ENCODE peak calls at places on chromosomes 7 and 10, in five cellular contexts. E, O, Z, I and D are unnamed samples.

GRCh38 chr10:104209575-104210198 is 22.5 kb downstream of the CFAP43 start:
- DNase-seq in E (no peak), Z (peak; percentile 73), I (peak; percentile 39), O (peak; percentile 49), D (peak; percentile 17)

GRCh38 chr7:154425326-154425725 is 373.1 kb downstream of the DPP6 start:
- DNase-seq in O (no peak), I (no peak), Z (no peak), E (no peak), D (peak; percentile 38)

GRCh38 chr7:44320141-44320540 is 5.3 kb downstream of the CAMK2B start:
- DNase-seq in O (no peak), Z (no peak), I (peak; percentile 6), E (no peak), D (no peak)

GRCh38 chr7:843230-843629 is 11.0 kb downstream of the SUN1 start:
- DNase-seq in I (no peak), O (no peak), E (no peak), Z (no peak), D (no peak)

GRCh38 chr7:45606050-45606449 is 31.9 kb downstream of the ADCY1 start:
- DNase-seq in I (no peak), E (no peak), O (no peak), Z (no peak), D (no peak)

GRCh38 chr10:99851825-99852224 is 69.4 kb downstream of the ABCC2 start:
- DNase-seq in Z (no peak), I (no peak), O (no peak), E (no peak), D (no peak)

GRCh38 chr7:5420108-5420840 is 3.4 kb downstream of the TNRC18 start:
- DNase-seq in E (no peak), O (no peak), Z (no peak), I (no peak), D (no peak)

GRCh38 chr10:79434816-79435215 is 10.6 kb downstream of the ZCCHC24 start:
- DNase-seq in E (no peak), Z (peak; percentile 28), I (peak; percentile 86), O (no peak), D (no peak)

GRCh38 chr10:92244796-92245195 is 46.1 kb downstream of the CPEB3 start:
- DNase-seq in Z (no peak), E (no peak), O (no peak), I (no peak), D (no peak)

DNA sequence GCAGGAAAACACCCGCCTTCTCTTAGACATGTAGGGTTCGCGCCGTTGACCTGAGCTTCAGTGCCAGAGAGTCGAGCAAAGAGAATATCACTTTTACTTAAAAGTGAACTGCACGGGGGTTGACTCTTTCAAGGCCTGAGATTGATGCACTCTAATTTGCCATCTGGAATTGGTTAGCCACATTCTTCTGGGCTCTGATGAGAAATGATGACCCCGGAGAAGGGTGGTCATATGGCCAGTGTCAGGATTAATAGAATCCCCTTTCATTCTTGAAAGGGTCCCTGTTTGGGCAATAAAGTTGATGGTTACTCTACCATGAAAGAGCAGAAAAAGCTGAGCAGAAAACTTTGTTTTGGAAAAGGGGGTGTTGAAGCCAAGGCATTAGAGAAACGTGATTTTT is 31.2 kb downstream of the GRK5 start:
- DNase-seq in O (no peak), I (no peak), E (no peak), Z (no peak), D (no peak)
- H4K8ac ChIP-seq in O (no peak overlapping the region), I (peak overlapping the region; percentile 35), E (no peak overlapping the region), Z (no peak overlapping the region), D (no peak overlapping the region)

GRCh38 chr7:83574616-83575015 is 74.3 kb downstream of the SEMA3E start:
- DNase-seq in I (no peak), O (no peak), E (no peak), Z (no peak), D (no peak)
- H4K8ac ChIP-seq in I (no peak overlapping the region), O (no peak overlapping the region), E (no peak overlapping the region), Z (no peak overlapping the region), D (no peak overlapping the region)

GRCh38 chr7:25752169-25752568 is 399.8 kb upstream of the NFE2L3 start:
- DNase-seq in E (no peak), I (no peak), Z (no peak), O (no peak), D (no peak)

GRCh38 chr7:25753837-25754236 is 398.2 kb upstream of the NFE2L3 start:
- DNase-seq in I (no peak), O (no peak), Z (no peak), E (no peak), D (no peak)

GRCh38 chr7:25752967-25753791 is 398.8 kb upstream of the NFE2L3 start:
- DNase-seq in Z (peak; percentile 65), I (no peak), E (no peak), O (peak; percentile 51), D (peak; percentile 86)

GRCh38 chr7:25754751-25755150 is 397.2 kb upstream of the NFE2L3 start:
- DNase-seq in O (no peak), I (no peak), E (no peak), Z (no peak), D (no peak)

GRCh38 chr7:25754333-25754732 is 397.7 kb upstream of the NFE2L3 start:
- DNase-seq in E (no peak), Z (no peak), I (no peak), O (no peak), D (no peak)
- H4K8ac ChIP-seq in E (no peak overlapping the region), Z (no peak overlapping the region), I (no peak overlapping the region), O (no peak overlapping the region), D (no peak overlapping the region)

GRCh38 chr10:5619366-5620211 is 46.8 kb downstream of the ASB13 start:
- DNase-seq in Z (peak; percentile 19), E (no peak), O (no peak), I (no peak), D (no peak)

GRCh38 chr10:5622586-5622985 is 43.8 kb downstream of the ASB13 start:
- DNase-seq in I (peak; percentile 36), O (no peak), E (no peak), Z (no peak), D (no peak)

GRCh38 chr10:5622186-5622585 is 44.2 kb downstream of the ASB13 start:
- DNase-seq in Z (no peak), E (no peak), I (no peak), O (no peak), D (no peak)

GRCh38 chr10:5620223-5620721 is 46.1 kb downstream of the ASB13 start:
- DNase-seq in I (no peak), O (no peak), Z (no peak), E (no peak), D (no peak)

DNA sequence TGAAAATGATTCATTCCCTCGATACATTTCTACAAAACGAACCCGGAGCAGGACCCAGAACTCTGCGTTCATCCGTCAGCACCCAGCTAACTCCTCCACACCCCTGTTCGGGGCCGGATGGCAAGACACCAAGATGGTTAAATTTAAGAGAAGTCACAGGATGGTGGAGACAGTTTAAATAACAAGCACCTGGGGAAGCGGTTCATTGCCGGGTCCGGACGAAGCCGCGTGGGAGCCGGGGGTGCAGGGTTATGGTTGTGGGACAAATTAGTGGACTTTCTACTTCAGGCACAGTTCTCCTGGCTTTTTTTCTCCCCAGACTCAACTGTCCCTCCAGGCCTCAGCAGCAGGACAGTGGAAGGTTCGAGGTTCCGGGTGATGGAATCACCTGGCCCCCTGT is 45.4 kb downstream of the ASB13 start:
- DNase-seq in I (no peak), E (no peak), Z (no peak), O (no peak), D (no peak)
- H4K8ac ChIP-seq in I (no peak overlapping the region), E (no peak overlapping the region), Z (no peak overlapping the region), O (no peak overlapping the region), D (no peak overlapping the region)

GRCh38 chr7:138238734-138239133 is 162.5 kb downstream of the AKR1D1 start:
- DNase-seq in I (no peak), Z (no peak), E (no peak), O (no peak), D (no peak)

GRCh38 chr7:138235207-138235606 is 158.9 kb downstream of the AKR1D1 start:
- DNase-seq in O (no peak), E (no peak), I (no peak), Z (no peak), D (no peak)

GRCh38 chr7:138237995-138238394 is 161.7 kb downstream of the AKR1D1 start:
- DNase-seq in I (no peak), Z (peak; percentile 8), O (no peak), E (no peak), D (no peak)

GRCh38 chr7:138243430-138243829 is 167.2 kb downstream of the AKR1D1 start:
- DNase-seq in E (peak; percentile 91), I (no peak), Z (peak; percentile 99), O (peak; percentile 95), D (peak; percentile 86)

DNA sequence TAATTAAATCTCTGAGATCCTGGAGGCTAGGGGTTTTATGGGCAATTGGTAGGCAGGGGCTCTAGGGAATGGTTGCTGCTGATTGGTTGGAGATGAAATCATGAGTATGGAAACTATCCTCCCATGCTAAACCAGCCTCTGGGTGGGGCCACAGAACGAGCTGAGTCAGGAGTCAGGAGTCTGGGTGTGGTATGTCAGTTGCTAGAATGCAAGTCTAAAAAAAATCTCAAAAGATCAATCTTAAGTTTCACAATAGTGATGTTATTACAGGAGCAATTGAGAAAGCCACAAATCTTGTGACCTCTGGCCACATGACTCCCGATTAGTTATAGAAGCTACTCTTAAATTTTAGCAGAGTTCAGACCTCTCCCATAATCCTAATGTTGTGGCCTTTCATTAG is 163.0 kb downstream of the AKR1D1 start:
- DNase-seq in Z (peak; percentile 23), I (no peak), E (no peak), O (no peak), D (no peak)
- H4K8ac ChIP-seq in Z (no peak overlapping the region), I (no peak overlapping the region), E (no peak overlapping the region), O (no peak overlapping the region), D (no peak overlapping the region)